ENCODE peak calls at places on chromosomes 2 and 18, in four cellular contexts. Q is CD4-positive, alpha-beta T cell; D is GM18507; A is activated T-cell treated with anti-CD3 and anti-CD28 coated beads, Interleukin-2, amount 50 U/mL, for 24 hours. F is an unnamed sample.

GRCh38 chr18:44709297-44710117 is 28.8 kb downstream of the SETBP1 start:
- DNase-seq in Q (no peak), D (peak), A (no peak), F (no peak)

GRCh38 chr2:11342561-11343343 is 1.7 kb downstream of the ROCK2 start:
- DNase-seq in Q (no peak), D (no peak), A (no peak), F (no peak)

GRCh38 chr2:74530239-74531161 is 767 bp downstream of the HTRA2 start:
- DNase-seq in Q (no peak), D (no peak), A (peak), F (no peak)

GRCh38 chr18:48473816-48474215 is 64.6 kb upstream of the ZBTB7C start:
- DNase-seq in Q (no peak), D (no peak), A (no peak), F (no peak)

GRCh38 chr18:67776929-67777328 is 260.4 kb upstream of the DSEL start:
- DNase-seq in Q (no peak), D (no peak), A (no peak), F (no peak)

GRCh38 chr2:157830696-157831570 is 45.2 kb downstream of the ACVR1 start:
- DNase-seq in Q (no peak), D (no peak), A (no peak), F (no peak)

GRCh38 chr2:138898855-138899254 is 118.7 kb upstream of the NXPH2 start:
- DNase-seq in Q (no peak), D (no peak), A (no peak), F (no peak)

GRCh38 chr2:1299053-1299452 is 114.2 kb upstream of the TPO start:
- DNase-seq in Q (no peak), D (no peak), A (no peak), F (no peak)

GRCh38 chr2:213500881-213501280 is 216.6 kb downstream of the SPAG16 start:
- DNase-seq in Q (no peak), D (no peak), A (no peak), F (no peak)

GRCh38 chr2:166419616-166419934 is 43.8 kb upstream of the SCN9A start:
- DNase-seq in Q (no peak), D (no peak), A (no peak), F (no peak)

GRCh38 chr2:39124770-39125075 is 3.9 kb upstream of the SOS1 start:
- DNase-seq in Q (peak), D (no peak), A (no peak), F (no peak)

GRCh38 chr2:19851116-19851515 is 50.7 kb downstream of the TTC32 start:
- DNase-seq in Q (no peak), D (no peak), A (no peak), F (no peak)

GRCh38 chr18:27483266-27483665 is 298.2 kb upstream of the CHST9 start:
- DNase-seq in Q (no peak), D (no peak), A (no peak), F (no peak)

GRCh38 chr2:98514879-98515570 is 70.4 kb downstream of the INPP4A start:
- DNase-seq in Q (no peak), D (no peak), A (no peak), F (no peak)

GRCh38 chr2:185757356-185757755 is 18.8 kb downstream of the FSIP2 start:
- DNase-seq in Q (no peak), D (no peak), A (no peak), F (no peak)

GRCh38 chr2:150410809-150411208 is 76.7 kb downstream of the RND3 start:
- DNase-seq in Q (no peak), D (no peak), A (no peak), F (no peak)

GRCh38 chr2:96085541-96086355 is 30.6 kb downstream of the ADRA2B start:
- DNase-seq in Q (no peak), D (no peak), A (peak), F (no peak)

GRCh38 chr2:55138546-55139288 is 88.5 kb upstream of the RTN4 start:
- DNase-seq in Q (no peak), D (no peak), A (no peak), F (no peak)

GRCh38 chr2:12514631-12515437 is 201.9 kb upstream of the TRIB2 start:
- DNase-seq in Q (no peak), D (no peak), A (no peak), F (no peak)

GRCh38 chr2:17979707-17980106 is 101.2 kb downstream of the KCNS3 start:
- DNase-seq in Q (no peak), D (no peak), A (no peak), F (no peak)

GRCh38 chr2:222485367-222486211 is 61.2 kb downstream of the SGPP2 start:
- DNase-seq in Q (no peak), D (no peak), A (no peak), F (no peak)

GRCh38 chr2:198096965-198097364 is 292.6 kb downstream of the PLCL1 start:
- DNase-seq in Q (no peak), D (no peak), A (no peak), F (no peak)

F was measured in T-helper 22 cell.